ENCODE peak calls at places on chromosomes 16 and 17, in four cellular contexts. I is effector memory CD4-positive, alpha-beta T cell; C is brain microvascular endothelial cell; Z is mesendoderm. A is an unnamed sample. For H3K27me3, the result is how much of the 10 kb centered on the place peaks cover.

GRCh38 chr17:50099003-50099402 is 3.9 kb downstream of the PDK2 start:
- DNase-seq in I (no peak), Z (no peak), C (no peak), A (no peak)

GRCh38 chr16:57610611-57611010 is 17.8 kb upstream of the ADGRG1 start:
- DNase-seq in I (no peak), Z (no peak), C (no peak), A (no peak)

GRCh38 chr16:67773099-67773498 is 33.3 kb downstream of the RANBP10 start:
- DNase-seq in Z (no peak), I (no peak), C (peak), A (no peak)

GRCh38 chr17:60920107-60920506 is 242.5 kb downstream of the BCAS3 start:
- DNase-seq in C (no peak), I (no peak), Z (no peak), A (no peak)

GRCh38 chr16:66509576-66509975 is 40.3 kb downstream of the TK2 start:
- DNase-seq in Z (no peak), I (no peak), C (no peak), A (no peak)

GRCh38 chr17:81422776-81423697 is 27.8 kb downstream of the BAHCC1 start:
- DNase-seq in C (peak), I (no peak), Z (peak), A (peak)

GRCh38 chr16:81424761-81425160 is 19.8 kb upstream of the CMIP start:
- DNase-seq in C (no peak), Z (peak), I (no peak), A (no peak)

GRCh38 chr17:81076097-81076754 is 41.3 kb downstream of the BAIAP2 start:
- DNase-seq in I (no peak), C (no peak), Z (no peak), A (no peak)

GRCh38 chr17:79650283-79650682 is 39.4 kb upstream of the RBFOX3 start:
- DNase-seq in Z (no peak), I (no peak), C (no peak), A (no peak)

GRCh38 chr17:41932821-41933389 is 2.5 kb downstream of the ODAD4 start:
- DNase-seq in C (no peak), I (no peak), Z (no peak), A (no peak)

GRCh38 chr17:17044846-17045561 is 2.7 kb downstream of the MPRIP start:
- DNase-seq in Z (peak), C (peak), I (no peak), A (peak)

GRCh38 chr17:76431509-76431908 is 21.4 kb downstream of the UBE2O start:
- DNase-seq in C (no peak), Z (peak), I (no peak), A (no peak)

GRCh38 chr16:87724490-87725291 is 41.1 kb downstream of the KLHDC4 start:
- DNase-seq in Z (no peak), I (no peak), C (no peak), A (no peak)

GRCh38 chr16:54446639-54447038 is 160.1 kb upstream of the IRX3 start:
- DNase-seq in C (peak), I (no peak), Z (no peak), A (no peak)

GRCh38 chr17:78272914-78273258 is 41.5 kb downstream of the TMEM235 start:
- DNase-seq in C (no peak), Z (no peak), I (no peak), A (no peak)

GRCh38 chr17:78273813-78274212 is 42.4 kb downstream of the TMEM235 start:
- DNase-seq in Z (no peak), I (no peak), C (no peak), A (no peak)

GRCh38 chr17:78269893-78270490 is 38.6 kb downstream of the TMEM235 start:
- DNase-seq in C (no peak), I (no peak), Z (peak), A (no peak)

GRCh38 chr17:78271419-78272160 is 40.2 kb downstream of the TMEM235 start:
- DNase-seq in C (no peak), I (no peak), Z (peak), A (no peak)

GRCh38 chr17:78272181-78272913 is 40.9 kb downstream of the TMEM235 start:
- DNase-seq in Z (peak), C (peak), I (peak), A (peak)
- H3K27me3 ChIP-seq in Z (under half), C (under half), I (under half), A (under half)

DNA sequence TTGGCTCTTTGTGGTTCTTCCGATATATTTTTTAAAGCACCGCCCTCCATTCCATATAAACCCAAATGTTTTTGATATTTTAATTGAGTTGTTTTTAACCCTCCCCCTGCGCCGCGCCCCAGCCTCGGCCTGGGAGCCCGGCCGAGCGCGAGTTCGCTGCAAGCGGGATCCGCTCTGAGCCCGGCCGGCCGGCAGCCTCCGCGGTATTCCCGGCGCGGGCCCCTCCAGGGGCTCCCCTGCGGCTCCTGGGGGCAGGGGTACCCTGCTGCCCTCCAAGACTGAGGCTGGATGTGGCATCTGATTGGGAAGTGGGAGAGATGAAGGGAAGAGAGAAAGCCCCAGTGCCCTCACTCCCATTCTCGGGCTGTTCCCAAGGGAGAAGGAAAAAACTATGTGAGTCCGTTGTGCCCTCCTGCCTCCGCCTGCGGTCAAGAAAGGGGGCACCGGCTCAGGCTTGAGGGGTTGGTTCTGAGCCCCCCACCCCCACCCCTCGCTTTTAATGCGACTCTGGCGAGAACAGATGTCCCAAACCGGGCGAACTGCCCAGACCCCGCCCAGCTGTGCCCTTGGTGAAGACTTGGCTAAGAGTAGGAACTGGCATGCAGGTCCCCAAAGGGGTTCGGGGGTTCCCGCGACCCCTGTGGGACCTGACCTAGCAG is 8.6 kb downstream of the NEUROD2 start:
- DNase-seq in C (no peak), Z (no peak), I (no peak), A (no peak)
- H3K27me3 ChIP-seq in C (half or more), Z (half or more), I (half or more), A (half or more)

GRCh38 chr16:50525716-50526115 is 22.5 kb upstream of the NKD1 start:
- DNase-seq in Z (no peak), C (no peak), I (no peak), A (no peak)

GRCh38 chr16:50528820-50529219 is 19.4 kb upstream of the NKD1 start:
- DNase-seq in C (no peak), Z (no peak), I (no peak), A (no peak)

GRCh38 chr16:50529334-50529733 is 18.9 kb upstream of the NKD1 start:
- DNase-seq in Z (no peak), I (no peak), C (no peak), A (no peak)

GRCh38 chr16:50526249-50526648 is 21.9 kb upstream of the NKD1 start:
- DNase-seq in C (no peak), Z (no peak), I (no peak), A (no peak)

GRCh38 chr16:50526796-50527195 is 21.4 kb upstream of the NKD1 start:
- DNase-seq in Z (no peak), C (no peak), I (no peak), A (no peak)
- H3K27me3 ChIP-seq in Z (under half), C (under half), I (under half), A (under half)

DNA sequence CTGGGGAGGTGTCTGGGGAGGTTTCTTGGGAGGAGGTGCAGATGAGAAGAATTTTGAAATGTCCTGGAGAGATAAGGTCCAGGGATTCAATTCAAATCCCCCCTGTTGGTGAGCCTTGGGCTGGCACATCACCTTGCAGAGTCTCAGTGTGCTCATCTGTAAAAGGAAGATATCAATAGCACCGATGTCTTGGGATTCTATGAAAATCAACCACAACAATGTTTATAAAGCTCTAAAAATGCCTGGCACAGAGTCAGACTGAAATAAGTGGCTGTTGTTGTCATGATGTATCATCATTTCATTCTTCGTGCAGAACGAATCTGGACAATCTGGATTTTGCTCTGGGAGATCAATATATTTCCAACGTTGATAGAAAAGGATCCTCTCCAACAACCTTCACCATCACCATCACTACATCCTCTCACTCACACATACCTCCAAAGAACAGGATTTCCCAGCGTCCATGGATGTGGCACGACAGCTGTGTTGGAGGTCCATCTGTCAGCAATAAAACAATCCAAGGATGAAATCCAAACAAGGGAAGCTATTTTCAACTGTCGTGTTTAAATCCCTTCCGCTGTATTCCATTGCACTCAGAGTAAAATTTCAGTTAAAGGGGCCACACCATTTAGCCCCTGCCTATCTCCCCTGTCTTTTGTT is 393.6 kb upstream of the DYNLRB2 start:
- DNase-seq in I (no peak), Z (no peak), C (no peak), A (no peak)
- H3K27me3 ChIP-seq in I (under half), Z (under half), C (under half), A (under half)

GRCh38 chr16:86316967-86317616 is 193.2 kb upstream of the FOXF1 start:
- DNase-seq in Z (no peak), C (no peak), I (no peak), A (no peak)
- H3K27me3 ChIP-seq in Z (under half), C (under half), I (under half), A (under half)

GRCh38 chr17:78476149-78476548 is 97.7 kb downstream of the PGS1 start:
- DNase-seq in I (no peak), Z (no peak), C (no peak), A (no peak)

GRCh38 chr17:78477913-78478756 is 99.1 kb downstream of the DNAH17 start:
- DNase-seq in Z (no peak), C (no peak), I (no peak), A (no peak)

GRCh38 chr17:78478757-78479297 is 98.4 kb downstream of the DNAH17 start:
- DNase-seq in Z (no peak), I (no peak), C (no peak), A (no peak)

GRCh38 chr17:78476973-78477372 is 98.5 kb downstream of the PGS1 start:
- DNase-seq in I (no peak), C (no peak), Z (peak), A (no peak)

DNA sequence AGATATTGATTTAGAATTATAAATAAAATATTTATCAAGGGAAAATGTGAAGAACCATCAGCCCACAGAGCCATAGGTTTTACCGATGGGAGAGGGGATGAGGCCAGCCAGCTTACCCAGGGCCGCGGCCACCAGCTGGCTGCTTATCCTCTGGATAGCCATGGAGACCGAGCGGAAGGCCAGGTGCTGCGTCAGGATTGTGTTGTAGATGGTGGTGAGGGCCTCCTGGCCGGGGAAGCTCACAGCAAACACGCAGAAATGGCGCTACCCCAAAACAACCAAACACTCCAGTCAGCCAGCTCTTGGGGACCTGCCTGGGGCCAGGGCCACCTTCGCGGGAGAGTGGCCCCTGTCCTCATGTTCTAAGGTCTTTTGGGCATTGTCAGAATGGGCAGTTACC is 97.8 kb downstream of the DNAH17 start:
- DNase-seq in Z (no peak), I (no peak), C (no peak), A (no peak)
- H3K27me3 ChIP-seq in Z (under half), I (under half), C (under half), A (under half)

DNA sequence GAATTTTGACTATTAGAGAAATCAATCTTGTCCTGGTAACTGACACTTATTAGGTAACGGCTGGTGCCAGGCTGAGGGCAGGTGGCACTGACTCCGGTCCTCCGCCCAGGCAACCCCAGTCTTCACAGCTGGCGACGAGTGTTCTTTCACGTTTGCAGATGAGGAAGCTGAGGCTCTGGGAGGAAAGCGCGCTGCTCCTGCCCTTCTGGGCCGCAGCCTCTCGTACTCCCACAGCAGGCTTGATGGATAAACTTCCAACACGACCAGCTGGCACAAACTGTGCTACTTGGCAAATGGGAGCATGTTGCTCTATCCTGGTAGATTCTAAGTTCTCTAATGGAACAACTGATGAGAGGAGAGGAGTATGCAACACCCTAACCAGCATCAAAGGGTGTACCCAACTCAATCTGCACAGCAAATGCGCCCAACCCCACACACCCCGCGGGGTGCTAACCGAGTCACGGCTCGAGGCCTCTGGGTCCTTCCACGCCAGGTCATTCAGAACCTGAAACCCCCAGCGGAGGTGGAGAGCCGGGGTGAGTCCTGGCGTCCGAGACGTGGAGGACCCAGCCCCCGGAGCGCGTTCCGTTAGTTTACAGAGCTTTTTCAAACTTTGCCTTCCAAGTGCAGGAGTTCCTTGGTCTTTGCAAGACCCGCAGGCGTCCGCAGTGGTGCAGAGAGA is 477 bp upstream of the SLC47A1 start:
- DNase-seq in Z (no peak), I (no peak), C (no peak), A (no peak)
- H3K27me3 ChIP-seq in Z (under half), I (under half), C (under half), A (half or more)

DNA sequence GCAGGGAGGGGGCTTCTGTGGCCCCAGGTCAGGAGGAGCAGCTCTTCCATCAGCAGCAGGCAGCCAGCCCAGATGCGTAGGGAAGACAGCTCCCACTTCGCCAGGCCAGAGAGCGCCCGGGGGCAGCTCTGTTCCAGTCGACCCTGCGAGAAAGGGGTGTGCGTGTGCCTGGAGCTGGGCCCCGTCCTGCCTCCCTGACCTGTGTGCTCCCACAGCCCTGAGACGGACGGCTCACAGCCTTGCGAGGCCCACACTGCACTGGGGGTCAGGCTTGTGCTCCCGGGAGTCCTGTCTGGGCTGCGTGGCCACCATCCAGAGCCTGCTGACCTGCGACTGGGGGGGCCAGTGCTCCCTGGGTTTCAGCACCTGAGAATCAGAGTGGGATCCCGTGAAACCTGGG is 469 bp upstream of the MSLN start:
- DNase-seq in C (no peak), Z (no peak), I (no peak), A (no peak)
- H3K27me3 ChIP-seq in C (under half), Z (under half), I (under half), A (under half)

DNA sequence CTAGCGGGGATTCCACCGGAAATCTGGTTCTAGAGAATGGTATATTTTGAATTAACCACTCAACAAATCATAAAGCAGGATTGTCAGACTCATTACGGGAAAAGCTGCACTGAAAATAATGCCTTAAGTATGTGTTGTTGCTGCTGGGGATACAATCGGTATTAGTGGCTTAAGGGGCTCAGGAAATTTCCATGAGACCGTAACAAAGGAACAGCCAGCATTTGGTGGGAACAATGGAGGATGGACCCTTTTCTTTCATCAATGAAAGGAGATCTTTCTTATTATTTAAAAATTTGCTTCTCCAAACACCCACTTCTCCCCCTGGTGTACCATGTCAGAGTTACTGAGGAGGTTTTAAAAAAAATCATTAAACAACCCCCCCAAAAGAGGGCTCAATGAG is 342.6 kb upstream of the ZFHX3 start:
- DNase-seq in Z (no peak), C (no peak), I (no peak), A (no peak)
- H3K27me3 ChIP-seq in Z (under half), C (under half), I (under half), A (under half)

A was measured in AG04450.